ENCODE peak calls at places on chromosomes 13 and 19, in nine cellular contexts. One of them, this sample, is unnamed.

GRCh38 chr19:44812142-44812718 is 3.3 kb downstream of the BCAM start:
- DNase-seq in H9: no peak
- DNase-seq in AG09319: no peak
- DNase-seq in hypothalamus: no peak
- DNase-seq in NCI-H2081: no peak
- DNase-seq in cardiac fibroblast: no peak
- DNase-seq in pulmonary artery endothelial cell: no peak
- DNase-seq in substantia nigra: no peak
- DNase-seq in T-helper 1 cell: no peak
- DNase-seq in this sample: no peak

GRCh38 chr13:94558721-94559120 is 37.2 kb downstream of the TGDS start:
- DNase-seq in hypothalamus: no peak
- DNase-seq in substantia nigra: no peak
- DNase-seq in pulmonary artery endothelial cell: no peak
- DNase-seq in H9: no peak
- DNase-seq in AG09319: no peak
- DNase-seq in T-helper 1 cell: no peak
- DNase-seq in NCI-H2081: no peak
- DNase-seq in cardiac fibroblast: no peak
- DNase-seq in this sample: no peak

GRCh38 chr19:48695743-48696352 is at the start of gene FUT2:
- DNase-seq in hypothalamus: no peak
- DNase-seq in AG09319: no peak
- DNase-seq in NCI-H2081: peak; percentile 81
- DNase-seq in substantia nigra: no peak
- DNase-seq in T-helper 1 cell: no peak
- DNase-seq in pulmonary artery endothelial cell: no peak
- DNase-seq in H9: peak; percentile 85
- DNase-seq in cardiac fibroblast: no peak
- DNase-seq in this sample: no peak

GRCh38 chr19:48683349-48683748 is 10.5 kb upstream of the NTN5 start:
- DNase-seq in cardiac fibroblast: peak; percentile 68
- DNase-seq in AG09319: no peak
- DNase-seq in substantia nigra: peak; percentile 83
- DNase-seq in T-helper 1 cell: no peak
- DNase-seq in NCI-H2081: no peak
- DNase-seq in hypothalamus: peak; percentile 8
- DNase-seq in pulmonary artery endothelial cell: no peak
- DNase-seq in H9: no peak
- DNase-seq in this sample: no peak

GRCh38 chr19:17357078-17357666 is 19.8 kb downstream of the GTPBP3 start:
- DNase-seq in substantia nigra: no peak
- DNase-seq in hypothalamus: no peak
- DNase-seq in H9: no peak
- DNase-seq in AG09319: no peak
- DNase-seq in cardiac fibroblast: peak; percentile 25
- DNase-seq in NCI-H2081: no peak
- DNase-seq in pulmonary artery endothelial cell: no peak
- DNase-seq in T-helper 1 cell: no peak
- DNase-seq in this sample: no peak

GRCh38 chr13:97004886-97005285 is 10.6 kb upstream of the OXGR1 start:
- DNase-seq in pulmonary artery endothelial cell: no peak
- DNase-seq in hypothalamus: no peak
- DNase-seq in AG09319: no peak
- DNase-seq in NCI-H2081: no peak
- DNase-seq in H9: no peak
- DNase-seq in cardiac fibroblast: no peak
- DNase-seq in substantia nigra: no peak
- DNase-seq in T-helper 1 cell: no peak
- DNase-seq in this sample: no peak

GRCh38 chr19:12733369-12733896 is 1.1 kb downstream of the TRIR start:
- DNase-seq in AG09319: no peak
- DNase-seq in pulmonary artery endothelial cell: no peak
- DNase-seq in cardiac fibroblast: peak; percentile 59
- DNase-seq in hypothalamus: no peak
- DNase-seq in T-helper 1 cell: no peak
- DNase-seq in NCI-H2081: peak; percentile 36
- DNase-seq in substantia nigra: no peak
- DNase-seq in H9: no peak
- DNase-seq in this sample: no peak

GRCh38 chr19:37333457-37333856 is 37.4 kb upstream of the ZNF527 start:
- DNase-seq in AG09319: no peak
- DNase-seq in cardiac fibroblast: peak; percentile 53
- DNase-seq in H9: no peak
- DNase-seq in NCI-H2081: no peak
- DNase-seq in hypothalamus: no peak
- DNase-seq in substantia nigra: no peak
- DNase-seq in pulmonary artery endothelial cell: no peak
- DNase-seq in T-helper 1 cell: no peak
- DNase-seq in this sample: no peak

GRCh38 chr19:8323781-8324185 is 2.5 kb downstream of the RPS28 start:
- DNase-seq in T-helper 1 cell: no peak
- DNase-seq in cardiac fibroblast: no peak
- DNase-seq in H9: no peak
- DNase-seq in pulmonary artery endothelial cell: no peak
- DNase-seq in hypothalamus: no peak
- DNase-seq in AG09319: no peak
- DNase-seq in substantia nigra: no peak
- DNase-seq in NCI-H2081: no peak
- DNase-seq in this sample: no peak

GRCh38 chr19:11949201-11949600 is 15.6 kb upstream of the ZNF763 start:
- DNase-seq in pulmonary artery endothelial cell: no peak
- DNase-seq in T-helper 1 cell: no peak
- DNase-seq in AG09319: no peak
- DNase-seq in hypothalamus: no peak
- DNase-seq in NCI-H2081: no peak
- DNase-seq in substantia nigra: no peak
- DNase-seq in H9: no peak
- DNase-seq in cardiac fibroblast: peak; percentile 26
- DNase-seq in this sample: no peak

GRCh38 chr19:58572818-58573657 is at the start of gene MZF1:
- DNase-seq in pulmonary artery endothelial cell: peak; percentile 100
- DNase-seq in AG09319: peak; percentile 100
- DNase-seq in cardiac fibroblast: peak; percentile 100
- DNase-seq in hypothalamus: no peak
- DNase-seq in T-helper 1 cell: peak; percentile 100
- DNase-seq in H9: peak; percentile 100
- DNase-seq in substantia nigra: no peak
- DNase-seq in NCI-H2081: no peak
- DNase-seq in this sample: peak; percentile 99

GRCh38 chr19:47428177-47428894 is 9.0 kb upstream of the MEIS3 start:
- DNase-seq in T-helper 1 cell: peak; percentile 65
- DNase-seq in hypothalamus: peak; percentile 15
- DNase-seq in H9: peak; percentile 100
- DNase-seq in cardiac fibroblast: peak; percentile 99
- DNase-seq in AG09319: peak; percentile 97
- DNase-seq in substantia nigra: peak; percentile 78
- DNase-seq in NCI-H2081: peak; percentile 95
- DNase-seq in pulmonary artery endothelial cell: peak; percentile 97
- DNase-seq in this sample: peak; percentile 82

GRCh38 chr13:84500016-84500415 is 617.7 kb upstream of the SLITRK1 start:
- DNase-seq in pulmonary artery endothelial cell: no peak
- DNase-seq in T-helper 1 cell: no peak
- DNase-seq in hypothalamus: no peak
- DNase-seq in AG09319: no peak
- DNase-seq in cardiac fibroblast: no peak
- DNase-seq in H9: no peak
- DNase-seq in NCI-H2081: no peak
- DNase-seq in substantia nigra: no peak
- DNase-seq in this sample: no peak

GRCh38 chr19:917323-918151 is at the start of gene KISS1R:
- DNase-seq in AG09319: no peak
- DNase-seq in H9: peak; percentile 89
- DNase-seq in cardiac fibroblast: no peak
- DNase-seq in NCI-H2081: peak; percentile 51
- DNase-seq in T-helper 1 cell: no peak
- DNase-seq in hypothalamus: no peak
- DNase-seq in pulmonary artery endothelial cell: no peak
- DNase-seq in substantia nigra: no peak
- DNase-seq in this sample: no peak

GRCh38 chr19:17049711-17050280 is 23.2 kb upstream of the CPAMD8 start:
- DNase-seq in hypothalamus: no peak
- DNase-seq in NCI-H2081: no peak
- DNase-seq in T-helper 1 cell: no peak
- DNase-seq in pulmonary artery endothelial cell: no peak
- DNase-seq in substantia nigra: no peak
- DNase-seq in cardiac fibroblast: peak; percentile 61
- DNase-seq in H9: no peak
- DNase-seq in AG09319: no peak
- DNase-seq in this sample: no peak

GRCh38 chr13:87999141-87999765 is 328.1 kb downstream of the SLITRK5 start:
- DNase-seq in pulmonary artery endothelial cell: no peak
- DNase-seq in substantia nigra: no peak
- DNase-seq in AG09319: no peak
- DNase-seq in H9: no peak
- DNase-seq in cardiac fibroblast: no peak
- DNase-seq in NCI-H2081: no peak
- DNase-seq in hypothalamus: no peak
- DNase-seq in T-helper 1 cell: no peak
- DNase-seq in this sample: no peak

GRCh38 chr19:46731007-46731501 is 14.1 kb upstream of the PRKD2 start:
- DNase-seq in T-helper 1 cell: no peak
- DNase-seq in pulmonary artery endothelial cell: peak; percentile 65
- DNase-seq in substantia nigra: peak; percentile 13
- DNase-seq in AG09319: peak; percentile 40
- DNase-seq in cardiac fibroblast: peak; percentile 94
- DNase-seq in H9: no peak
- DNase-seq in hypothalamus: no peak
- DNase-seq in NCI-H2081: no peak
- DNase-seq in this sample: no peak

GRCh38 chr19:18159810-18160209 is 6.8 kb downstream of the PIK3R2 start:
- DNase-seq in H9: no peak
- DNase-seq in T-helper 1 cell: no peak
- DNase-seq in substantia nigra: no peak
- DNase-seq in cardiac fibroblast: no peak
- DNase-seq in NCI-H2081: no peak
- DNase-seq in pulmonary artery endothelial cell: no peak
- DNase-seq in hypothalamus: no peak
- DNase-seq in AG09319: no peak
- DNase-seq in this sample: no peak

GRCh38 chr13:110559429-110559943 is 2.0 kb downstream of the RAB20 start:
- DNase-seq in AG09319: no peak
- DNase-seq in cardiac fibroblast: peak; percentile 51
- DNase-seq in hypothalamus: no peak
- DNase-seq in pulmonary artery endothelial cell: no peak
- DNase-seq in T-helper 1 cell: no peak
- DNase-seq in NCI-H2081: no peak
- DNase-seq in H9: no peak
- DNase-seq in substantia nigra: peak; percentile 58
- DNase-seq in this sample: no peak

GRCh38 chr13:110391273-110391672 is 84.2 kb downstream of the COL4A2 start:
- DNase-seq in T-helper 1 cell: no peak
- DNase-seq in substantia nigra: no peak
- DNase-seq in NCI-H2081: no peak
- DNase-seq in hypothalamus: no peak
- DNase-seq in AG09319: no peak
- DNase-seq in pulmonary artery endothelial cell: no peak
- DNase-seq in H9: no peak
- DNase-seq in cardiac fibroblast: peak; percentile 78
- DNase-seq in this sample: no peak

GRCh38 chr13:50685491-50685890 is 158.0 kb downstream of the DLEU7 start:
- DNase-seq in hypothalamus: no peak
- DNase-seq in substantia nigra: peak; percentile 79
- DNase-seq in T-helper 1 cell: no peak
- DNase-seq in cardiac fibroblast: peak; percentile 54
- DNase-seq in AG09319: no peak
- DNase-seq in NCI-H2081: peak; percentile 77
- DNase-seq in pulmonary artery endothelial cell: peak; percentile 64
- DNase-seq in H9: no peak
- DNase-seq in this sample: no peak

GRCh38 chr19:32936065-32936464 is 35.7 kb downstream of the CEP89 start:
- DNase-seq in hypothalamus: no peak
- DNase-seq in AG09319: no peak
- DNase-seq in H9: no peak
- DNase-seq in cardiac fibroblast: no peak
- DNase-seq in pulmonary artery endothelial cell: no peak
- DNase-seq in T-helper 1 cell: no peak
- DNase-seq in NCI-H2081: no peak
- DNase-seq in substantia nigra: no peak
- DNase-seq in this sample: no peak

GRCh38 chr13:23175920-23176319 is 4.9 kb upstream of the SGCG start:
- DNase-seq in pulmonary artery endothelial cell: no peak
- DNase-seq in hypothalamus: no peak
- DNase-seq in NCI-H2081: no peak
- DNase-seq in H9: no peak
- DNase-seq in cardiac fibroblast: peak; percentile 29
- DNase-seq in AG09319: no peak
- DNase-seq in substantia nigra: no peak
- DNase-seq in T-helper 1 cell: no peak
- DNase-seq in this sample: no peak

GRCh38 chr19:35292986-35293732 is 1.2 kb downstream of the MAG start:
- DNase-seq in AG09319: no peak
- DNase-seq in pulmonary artery endothelial cell: no peak
- DNase-seq in H9: no peak
- DNase-seq in substantia nigra: peak; percentile 66
- DNase-seq in cardiac fibroblast: no peak
- DNase-seq in T-helper 1 cell: no peak
- DNase-seq in hypothalamus: peak; percentile 24
- DNase-seq in NCI-H2081: no peak
- DNase-seq in this sample: no peak

GRCh38 chr19:16025108-16026101 is 50.9 kb upstream of the TPM4 start:
- DNase-seq in T-helper 1 cell: no peak
- DNase-seq in AG09319: peak; percentile 19
- DNase-seq in H9: peak; percentile 82
- DNase-seq in substantia nigra: no peak
- DNase-seq in NCI-H2081: no peak
- DNase-seq in hypothalamus: no peak
- DNase-seq in cardiac fibroblast: peak; percentile 85
- DNase-seq in pulmonary artery endothelial cell: no peak
- DNase-seq in this sample: peak; percentile 48

GRCh38 chr13:33015275-33015674 is 948 bp upstream of the KL start:
- DNase-seq in T-helper 1 cell: no peak
- DNase-seq in cardiac fibroblast: no peak
- DNase-seq in H9: no peak
- DNase-seq in pulmonary artery endothelial cell: no peak
- DNase-seq in substantia nigra: no peak
- DNase-seq in NCI-H2081: no peak
- DNase-seq in hypothalamus: no peak
- DNase-seq in AG09319: no peak
- DNase-seq in this sample: no peak

GRCh38 chr13:50149143-50149703 is 134.0 kb downstream of the KCNRG start:
- DNase-seq in H9: no peak
- DNase-seq in T-helper 1 cell: no peak
- DNase-seq in pulmonary artery endothelial cell: no peak
- DNase-seq in AG09319: no peak
- DNase-seq in hypothalamus: no peak
- DNase-seq in substantia nigra: no peak
- DNase-seq in cardiac fibroblast: no peak
- DNase-seq in NCI-H2081: no peak
- DNase-seq in this sample: no peak

GRCh38 chr19:35919306-35919705 is 11.2 kb upstream of the TYROBP start:
- DNase-seq in H9: no peak
- DNase-seq in hypothalamus: no peak
- DNase-seq in T-helper 1 cell: no peak
- DNase-seq in cardiac fibroblast: no peak
- DNase-seq in substantia nigra: no peak
- DNase-seq in AG09319: no peak
- DNase-seq in pulmonary artery endothelial cell: no peak
- DNase-seq in NCI-H2081: no peak
- DNase-seq in this sample: no peak

GRCh38 chr19:410243-410781 is 1.4 kb upstream of the C2CD4C start:
- DNase-seq in NCI-H2081: no peak
- DNase-seq in pulmonary artery endothelial cell: no peak
- DNase-seq in hypothalamus: no peak
- DNase-seq in T-helper 1 cell: no peak
- DNase-seq in substantia nigra: no peak
- DNase-seq in AG09319: no peak
- DNase-seq in cardiac fibroblast: no peak
- DNase-seq in H9: no peak
- DNase-seq in this sample: no peak

GRCh38 chr19:34428549-34429285 is 536 bp downstream of the UBA2 start:
- DNase-seq in pulmonary artery endothelial cell: no peak
- DNase-seq in T-helper 1 cell: no peak
- DNase-seq in cardiac fibroblast: peak; percentile 33
- DNase-seq in substantia nigra: no peak
- DNase-seq in H9: no peak
- DNase-seq in hypothalamus: no peak
- DNase-seq in AG09319: no peak
- DNase-seq in NCI-H2081: no peak
- DNase-seq in this sample: no peak

GRCh38 chr19:56108447-56109195 is 12.5 kb downstream of the ZNF787 start:
- DNase-seq in NCI-H2081: no peak
- DNase-seq in AG09319: no peak
- DNase-seq in H9: no peak
- DNase-seq in T-helper 1 cell: no peak
- DNase-seq in pulmonary artery endothelial cell: no peak
- DNase-seq in cardiac fibroblast: peak; percentile 29
- DNase-seq in hypothalamus: no peak
- DNase-seq in substantia nigra: no peak
- DNase-seq in this sample: no peak

This sample was measured in NCI-H460.